ENCODE peak calls at places on chromosomes 13 and 19, in seven cellular contexts. E is neural progenitor cell; H is ovary; C is T1000; L is tibial nerve; O is progenitor cell of endocrine pancreas; B is CD8-positive, alpha-beta memory T cell. P is an unnamed sample.

GRCh38 chr13:43804461-43805070 is 17.8 kb upstream of the ENOX1 start:
- DNase-seq in E (peak), H (no peak), C (no peak), L (peak), O (no peak), B (no peak), P (no peak)

GRCh38 chr13:34730966-34731365 is 211.1 kb upstream of the NBEA start:
- DNase-seq in E (no peak), H (no peak), C (no peak), L (no peak), O (no peak), B (no peak), P (no peak)

GRCh38 chr19:58009301-58009665 is 6.7 kb upstream of the ZNF606 start:
- DNase-seq in E (no peak), H (no peak), C (no peak), L (no peak), O (no peak), B (no peak), P (no peak)

GRCh38 chr13:107642841-107643240 is 572.5 kb downstream of the LIG4 start:
- DNase-seq in E (no peak), H (no peak), C (no peak), L (no peak), O (no peak), B (no peak), P (no peak)

GRCh38 chr13:40440990-40441820 is 225.2 kb downstream of the FOXO1 start:
- DNase-seq in E (no peak), H (peak), C (no peak), L (peak), O (no peak), B (no peak), P (no peak)

GRCh38 chr19:19126102-19126501 is 12.2 kb downstream of the TMEM161A start:
- DNase-seq in E (no peak), H (no peak), C (no peak), L (no peak), O (no peak), B (no peak), P (no peak)

GRCh38 chr13:42981317-42981716 is 10.7 kb downstream of the EPSTI1 start:
- DNase-seq in E (no peak), H (no peak), C (no peak), L (no peak), O (no peak), B (no peak), P (no peak)

GRCh38 chr13:106491928-106492327 is 43.5 kb downstream of the EFNB2 start:
- DNase-seq in E (no peak), H (no peak), C (no peak), L (no peak), O (no peak), B (no peak), P (no peak)

GRCh38 chr19:1076951-1077350 is 10.0 kb downstream of the ARHGAP45 start:
- DNase-seq in E (no peak), H (peak), C (no peak), L (no peak), O (no peak), B (peak), P (no peak)

GRCh38 chr13:77565635-77566034 is 30.1 kb downstream of the SCEL start:
- DNase-seq in E (peak), H (no peak), C (no peak), L (no peak), O (no peak), B (no peak), P (no peak)

GRCh38 chr19:17260842-17261325 is 3.7 kb downstream of the USHBP1 start:
- DNase-seq in E (peak), H (peak), C (peak), L (peak), O (peak), B (peak), P (peak)

GRCh38 chr19:18737337-18737953 is 53.7 kb downstream of the COMP start:
- DNase-seq in E (peak), H (peak), C (no peak), L (no peak), O (no peak), B (no peak), P (no peak)

GRCh38 chr19:37998801-37999308 is 91.8 kb downstream of the SIPA1L3 start:
- DNase-seq in E (no peak), H (no peak), C (no peak), L (no peak), O (no peak), B (no peak), P (no peak)

GRCh38 chr19:5644051-5644450 is 21.2 kb downstream of the SAFB start:
- DNase-seq in E (no peak), H (no peak), C (no peak), L (no peak), O (no peak), B (no peak), P (no peak)

GRCh38 chr19:34838753-34839431 is 65.9 kb upstream of the ZNF599 start:
- DNase-seq in E (peak), H (no peak), C (no peak), L (no peak), O (peak), B (no peak), P (peak)

GRCh38 chr19:2814426-2814825 is 5.2 kb upstream of the ZNF554 start:
- DNase-seq in E (no peak), H (no peak), C (no peak), L (no peak), O (no peak), B (no peak), P (no peak)

GRCh38 chr13:77779461-77780272 is 82.2 kb downstream of the SLAIN1 start:
- DNase-seq in E (peak), H (no peak), C (no peak), L (peak), O (no peak), B (no peak), P (no peak)

GRCh38 chr13:77919351-77920294 is 992 bp upstream of the EDNRB start:
- DNase-seq in E (peak), H (peak), C (no peak), L (peak), O (no peak), B (no peak), P (peak)

P was measured in WTC11.